ENCODE peak calls at places on chromosomes 2 and 18, in seven cellular contexts. Q is neural progenitor cell; R is uterus; O is naive thymus-derived CD4-positive, alpha-beta T cell; B is psoas muscle; T is GM23338; S is mammary epithelial cell. C is an unnamed sample. For H3K4me1, the result is how much of the 10 kb centered on the place peaks cover.

GRCh38 chr2:165745916-165746315 is 48.1 kb downstream of the GALNT3 start:
- DNase-seq in B (no peak), O (no peak), R (no peak), T (no peak), S (no peak), Q (no peak), C (no peak)

GRCh38 chr2:151691621-151692020 is 42.7 kb downstream of the NEB start:
- DNase-seq in B (no peak), S (no peak), T (no peak), O (no peak), R (no peak), Q (no peak), C (no peak)

GRCh38 chr2:210477496-210477895 is 937 bp upstream of the LANCL1 start:
- DNase-seq in T (peak), Q (peak), O (no peak), B (no peak), R (peak), S (peak), C (no peak)

GRCh38 chr2:1816414-1816911 is 72.1 kb upstream of the PXDN start:
- DNase-seq in T (no peak), B (peak), O (no peak), Q (no peak), S (no peak), R (peak), C (no peak)

GRCh38 chr18:31101148-31102019 is 837 bp downstream of the DSC2 start:
- DNase-seq in Q (peak), S (peak), R (peak), T (peak), B (peak), O (no peak), C (peak)

GRCh38 chr18:36993068-36993467 is 164.1 kb downstream of the KIAA1328 start:
- DNase-seq in O (no peak), Q (no peak), B (no peak), T (no peak), R (no peak), S (peak), C (no peak)

GRCh38 chr2:160657206-160657605 is 163.6 kb upstream of the RBMS1 start:
- DNase-seq in Q (peak), B (no peak), O (no peak), T (no peak), S (no peak), R (no peak), C (peak)

GRCh38 chr2:36438454-36438977 is 82.9 kb downstream of the CRIM1 start:
- DNase-seq in O (no peak), R (no peak), B (no peak), Q (no peak), S (peak), T (no peak), C (no peak)

GRCh38 chr18:68738572-68738971 is 23.7 kb upstream of the TMX3 start:
- DNase-seq in Q (no peak), T (no peak), O (no peak), B (no peak), S (no peak), R (no peak), C (no peak)

GRCh38 chr2:231590614-231591013 is 2.0 kb upstream of the TEX44 start:
- DNase-seq in T (no peak), B (no peak), Q (no peak), S (no peak), O (no peak), R (no peak), C (no peak)

GRCh38 chr18:50507120-50507590 is 52.7 kb upstream of the MAPK4 start:
- DNase-seq in T (peak), Q (peak), S (peak), R (no peak), O (no peak), B (peak), C (peak)

GRCh38 chr2:31522742-31523141 is 58.0 kb downstream of the SRD5A2 start:
- DNase-seq in Q (no peak), T (no peak), S (no peak), R (no peak), O (no peak), B (no peak), C (no peak)

GRCh38 chr2:200786826-200787225 is 24.9 kb upstream of the BZW1 start:
- DNase-seq in B (no peak), T (no peak), Q (no peak), O (no peak), R (no peak), S (peak), C (no peak)

GRCh38 chr2:207333599-207334308 is 168.0 kb upstream of the KLF7 start:
- DNase-seq in B (no peak), O (no peak), Q (no peak), T (no peak), S (peak), R (no peak), C (no peak)

GRCh38 chr2:196979976-196980375 is 53.5 kb upstream of the PGAP1 start:
- DNase-seq in R (no peak), O (no peak), B (no peak), T (no peak), S (no peak), Q (no peak), C (peak)

GRCh38 chr2:226683196-226683595 is 116.4 kb downstream of the IRS1 start:
- DNase-seq in B (no peak), R (no peak), Q (no peak), O (no peak), S (peak), T (no peak), C (no peak)

GRCh38 chr2:37869756-37870155 is 55.3 kb upstream of the RMDN2 start:
- DNase-seq in Q (no peak), R (no peak), T (no peak), S (peak), O (no peak), B (no peak), C (no peak)

GRCh38 chr2:109275120-109276040 is 146.4 kb downstream of the SH3RF3 start:
- DNase-seq in R (no peak), B (no peak), Q (no peak), T (no peak), S (no peak), O (no peak), C (no peak)

GRCh38 chr2:10009271-10009810 is 34.0 kb upstream of the KLF11 start:
- DNase-seq in S (no peak), R (no peak), T (no peak), B (no peak), O (no peak), Q (no peak), C (no peak)

GRCh38 chr18:39799010-39799409 is 2156.0 kb upstream of the PIK3C3 start:
- DNase-seq in S (peak), O (no peak), Q (no peak), R (no peak), T (peak), B (no peak), C (peak)

GRCh38 chr2:40371525-40372277 is 80.2 kb downstream of the SLC8A1 start:
- DNase-seq in Q (peak), O (no peak), R (peak), S (no peak), T (peak), B (peak), C (no peak)

GRCh38 chr2:42922293-42922692 is 129.9 kb upstream of the HAAO start:
- DNase-seq in B (no peak), T (no peak), Q (no peak), R (no peak), S (no peak), O (no peak), C (no peak)
- H3K4me1 ChIP-seq in B (under half), T (under half), Q (half or more), R (under half), S (under half), O (under half), C (under half)

GRCh38 chr18:45775241-45775676 is 50.2 kb upstream of the SIGLEC15 start:
- DNase-seq in R (peak), Q (peak), B (peak), T (peak), O (peak), S (no peak), C (no peak)
- H3K4me3 ChIP-seq in R (peak), Q (peak), B (peak), T (peak), O (peak), S (no peak), C (no peak)

DNA sequence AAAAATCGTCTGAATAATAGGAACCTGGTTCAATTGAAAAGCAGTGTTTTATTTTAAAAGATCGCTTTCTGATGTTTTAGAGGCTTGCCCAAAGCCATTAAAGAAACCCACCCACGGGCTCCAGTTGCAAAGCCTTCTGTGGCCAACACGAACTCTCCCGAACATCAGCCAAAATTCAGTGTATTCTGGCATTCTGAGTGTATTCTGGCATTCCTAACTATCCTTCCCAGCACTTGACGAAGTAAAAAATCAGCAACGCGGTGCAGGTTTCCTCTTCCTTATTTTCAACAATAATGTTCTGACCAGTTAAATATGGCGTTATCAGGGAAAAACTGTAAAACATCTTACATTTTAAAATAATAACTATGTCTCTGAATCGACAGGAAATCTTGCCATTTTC is 44.6 kb downstream of the ZNF516 start:
- DNase-seq in S (no peak), O (no peak), B (no peak), R (no peak), T (peak), Q (no peak), C (no peak)
- H3K4me1 ChIP-seq in S (under half), O (under half), B (half or more), R (under half), T (half or more), Q (half or more), C (under half)

GRCh38 chr2:170878505-170878904 is 50.5 kb upstream of the GORASP2 start:
- DNase-seq in S (no peak), Q (no peak), T (no peak), R (no peak), B (no peak), O (peak), C (no peak)
- H3K4me3 ChIP-seq in S (no peak), Q (no peak), T (no peak), R (no peak), B (no peak), O (no peak), C (no peak)